ENCODE peak calls at places on chromosomes 3 and 15, in four cellular contexts. S, K, Y and O are unnamed samples.

GRCh38 chr15:41574158-41574557 is 15.1 kb downstream of the TYRO3 start:
- DNase-seq in S (no peak), K (no peak), Y (no peak), O (no peak)

GRCh38 chr3:87218560-87218959 is 8.5 kb upstream of the CHMP2B start:
- DNase-seq in S (no peak), K (no peak), Y (no peak), O (no peak)

GRCh38 chr3:64382171-64382570 is 156.9 kb upstream of the PRICKLE2 start:
- DNase-seq in S (no peak), K (no peak), Y (no peak), O (no peak)

GRCh38 chr3:69386535-69387385 is 872 bp upstream of the FRMD4B start:
- DNase-seq in S (no peak), K (no peak), Y (no peak), O (no peak)

GRCh38 chr15:60325905-60326304 is 71.9 kb downstream of the ANXA2 start:
- DNase-seq in S (no peak), K (no peak), Y (no peak), O (no peak)

GRCh38 chr3:63934484-63934883 is 22.3 kb upstream of the SCAANT1 start:
- DNase-seq in S (no peak), K (no peak), Y (no peak), O (no peak)

GRCh38 chr3:43418601-43419272 is 132.4 kb downstream of the SNRK start:
- DNase-seq in S (no peak), K (no peak), Y (no peak), O (no peak)

GRCh38 chr15:29571728-29572454 is 250.4 kb downstream of the TJP1 start:
- DNase-seq in S (no peak), K (no peak), Y (peak; percentile 3), O (no peak)

GRCh38 chr3:58899953-58900298 is 149.9 kb downstream of the CFAP20DC start:
- DNase-seq in S (no peak), K (no peak), Y (no peak), O (no peak)

GRCh38 chr3:4730734-4731133 is 237.6 kb downstream of the ITPR1 start:
- DNase-seq in S (no peak), K (no peak), Y (no peak), O (no peak)

GRCh38 chr3:88019024-88019423 is 39.8 kb downstream of the CGGBP1 start:
- DNase-seq in S (no peak), K (no peak), Y (no peak), O (no peak)

GRCh38 chr15:63398456-63398855 is 16.8 kb upstream of the CA12 start:
- DNase-seq in S (no peak), K (no peak), Y (no peak), O (no peak)

GRCh38 chr3:24662449-24663345 is 168.0 kb upstream of the THRB start:
- DNase-seq in S (no peak), K (no peak), Y (no peak), O (no peak)

GRCh38 chr3:190692256-190692655 is 170.2 kb downstream of the GMNC start:
- DNase-seq in S (no peak), K (no peak), Y (no peak), O (no peak)

GRCh38 chr15:56994280-56994679 is 75.8 kb downstream of the TCF12 start:
- DNase-seq in S (no peak), K (no peak), Y (no peak), O (no peak)